ENCODE peak calls at places on chromosomes 16 and 17, in four cellular contexts. K, E, A and V are unnamed samples. For H3K9me3, the result is how much of the 10 kb centered on the place peaks cover.

GRCh38 chr17:62966426-62967110 is 533 bp downstream of the TANC2 start:
- DNase-seq in K (peak), E (peak), A (peak), V (no peak)

GRCh38 chr17:68456529-68457167 is 648 bp downstream of the WIPI1 start:
- DNase-seq in A (peak), E (peak), K (peak), V (peak)

GRCh38 chr17:64459284-64459747 is 10.4 kb downstream of the MILR1 start:
- DNase-seq in A (no peak), K (no peak), E (no peak), V (no peak)

GRCh38 chr17:82236142-82236971 is 7.5 kb downstream of the SLC16A3 start:
- DNase-seq in K (peak), E (peak), A (peak), V (no peak)

GRCh38 chr17:5618511-5618910 is 34.2 kb upstream of the NLRP1 start:
- DNase-seq in A (no peak), K (no peak), E (no peak), V (no peak)

GRCh38 chr17:82201498-82201910 is 11.1 kb downstream of the CCDC57 start:
- DNase-seq in A (no peak), E (no peak), K (no peak), V (no peak)

GRCh38 chr16:85222151-85222863 is 110.0 kb upstream of the CIBAR2 start:
- DNase-seq in E (no peak), K (no peak), A (peak), V (no peak)

GRCh38 chr17:76753061-76753961 is 15.4 kb downstream of the MFSD11 start:
- DNase-seq in E (no peak), A (no peak), K (no peak), V (no peak)

GRCh38 chr17:39663340-39663687 is 1.8 kb upstream of the TCAP start:
- DNase-seq in E (no peak), K (no peak), A (no peak), V (no peak)

GRCh38 chr17:43753488-43754129 is 5.0 kb downstream of the SOST start:
- DNase-seq in E (no peak), K (no peak), A (no peak), V (no peak)

GRCh38 chr17:60560860-60561257 is 34.8 kb upstream of the APPBP2 start:
- DNase-seq in E (no peak), K (no peak), A (no peak), V (no peak)

GRCh38 chr17:60555786-60556185 is 29.7 kb upstream of the APPBP2 start:
- DNase-seq in A (no peak), E (no peak), K (no peak), V (no peak)

GRCh38 chr17:60559659-60559994 is 33.6 kb upstream of the APPBP2 start:
- DNase-seq in K (no peak), A (no peak), E (no peak), V (no peak)

GRCh38 chr17:60559995-60560859 is 34.2 kb upstream of the APPBP2 start:
- DNase-seq in A (no peak), E (no peak), K (no peak), V (no peak)

DNA sequence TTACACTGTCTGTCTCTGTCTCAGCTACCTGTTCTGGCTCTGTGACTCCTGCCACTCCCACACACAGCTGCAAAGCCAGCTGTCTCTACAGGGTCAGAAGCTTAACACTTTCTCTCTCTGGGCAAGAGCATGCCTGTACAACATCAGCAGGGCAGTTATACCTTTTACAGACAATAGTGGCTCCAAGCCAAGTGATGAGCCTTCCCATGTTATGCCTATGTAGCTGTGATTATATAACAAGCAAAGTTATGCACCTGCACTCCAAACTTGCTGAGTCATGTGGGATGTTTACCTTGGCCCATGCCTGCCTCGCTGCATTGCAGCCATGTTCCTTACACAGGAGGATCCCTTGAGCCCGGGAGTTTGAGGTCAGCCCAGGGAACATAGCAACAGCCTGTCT is 31.8 kb upstream of the APPBP2 start:
- DNase-seq in E (no peak), K (no peak), A (no peak), V (no peak)
- H3K9me3 ChIP-seq in E (under half), K (under half), A (under half), V (under half)

DNA sequence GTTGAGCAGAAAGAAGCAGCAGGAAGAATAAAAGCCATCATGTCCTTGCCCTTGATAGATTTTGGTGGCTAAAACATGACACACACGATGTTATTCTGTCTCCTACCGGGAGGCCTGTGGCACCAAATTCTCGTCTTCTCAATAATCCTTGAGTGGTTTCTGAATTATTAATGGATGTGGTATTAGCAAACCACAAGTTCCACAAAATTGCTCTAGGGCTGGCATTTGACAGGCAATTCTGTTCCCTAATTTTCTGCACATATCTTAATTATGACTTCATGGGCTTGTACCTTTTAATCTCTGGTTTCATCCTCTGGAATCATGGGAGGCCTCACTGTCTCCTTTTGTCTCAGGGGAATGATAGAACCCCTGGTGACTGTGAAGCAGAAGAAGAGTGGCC is 338.3 kb downstream of the SNX29 start:
- DNase-seq in A (no peak), K (no peak), E (no peak), V (no peak)
- H3K27ac ChIP-seq in A (no peak), K (no peak), E (no peak), V (no peak)

GRCh38 chr16:853981-854807 is 53.7 kb upstream of the GNG13 start:
- DNase-seq in A (no peak), E (no peak), K (no peak), V (no peak)

GRCh38 chr16:851871-852270 is 51.3 kb upstream of the GNG13 start:
- DNase-seq in K (peak), E (no peak), A (no peak), V (no peak)

GRCh38 chr16:851209-851810 is 50.8 kb upstream of the GNG13 start:
- DNase-seq in K (peak), E (peak), A (no peak), V (no peak)

GRCh38 chr16:853306-853705 is 52.8 kb upstream of the GNG13 start:
- DNase-seq in K (no peak), A (no peak), E (no peak), V (no peak)

DNA sequence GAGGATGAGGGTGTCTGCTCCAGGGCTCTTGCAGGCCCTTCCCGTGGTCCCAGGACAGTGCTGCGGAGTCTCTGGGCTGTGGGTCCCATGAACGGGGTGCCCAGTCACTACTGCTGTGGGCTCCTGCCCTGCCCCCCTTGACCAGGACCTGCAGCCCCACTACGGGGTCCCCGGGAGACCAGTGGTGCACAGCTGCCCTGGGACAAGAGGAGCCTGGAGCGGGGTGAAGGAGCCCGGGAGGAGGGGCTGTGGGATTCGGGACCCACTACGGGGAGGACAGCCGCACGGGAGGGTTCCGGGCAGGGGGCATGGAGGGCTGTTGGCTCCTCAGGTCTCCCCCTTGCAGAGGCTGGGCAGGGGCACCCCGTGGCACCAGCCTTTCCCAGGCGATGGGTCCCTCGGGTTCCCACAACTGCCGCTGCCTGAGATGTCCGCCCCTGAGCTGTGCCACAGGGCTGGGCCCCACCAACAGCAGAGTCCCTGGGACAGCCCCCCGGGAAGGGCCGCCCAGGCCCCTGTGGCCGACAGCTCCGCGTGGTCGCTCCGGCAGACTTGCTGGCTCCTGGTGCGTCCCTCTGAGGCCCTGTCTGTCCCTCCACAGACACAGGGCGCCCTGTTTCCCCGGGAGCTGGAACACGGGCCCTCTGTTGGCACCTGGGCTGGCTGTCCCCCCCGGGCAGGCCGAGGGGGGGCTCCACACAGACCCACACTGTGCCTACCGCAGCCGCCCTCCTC is 52.1 kb upstream of the GNG13 start:
- DNase-seq in K (no peak), E (no peak), A (no peak), V (no peak)
- H3K9me3 ChIP-seq in K (under half), E (under half), A (under half), V (half or more)

GRCh38 chr16:69724981-69725479 is 1.3 kb downstream of the NQO1 start:
- DNase-seq in E (no peak), A (no peak), K (no peak), V (no peak)
- H3K27ac ChIP-seq in E (no peak), A (peak), K (no peak), V (no peak)